ENCODE peak calls at places on chromosome 13, in six cellular contexts. One of them, this sample, is unnamed.

GRCh38 chr13:31151837-31152236 is 9.9 kb downstream of the HSPH1 start:
- DNase-seq in central memory CD4-positive, alpha-beta T cell: no peak
- DNase-seq in activated T-cell treated with anti-CD3 and anti-CD28 coated beads, Interleukin-2, amount 50 U/mL, for 72 hours: no peak
- DNase-seq in stimulated activated CD4-positive, alpha-beta T cell treated with anti-CD3 and anti-CD28 coated beads, TNF-alpha, amount 100 ng/mL, for 48 hours: no peak
- DNase-seq in breast epithelium: no peak
- DNase-seq in RKO: no peak
- DNase-seq in this sample: no peak

GRCh38 chr13:44437356-44438233 is 64.0 kb downstream of the SERP2 start:
- DNase-seq in central memory CD4-positive, alpha-beta T cell: peak; percentile 46
- DNase-seq in activated T-cell treated with anti-CD3 and anti-CD28 coated beads, Interleukin-2, amount 50 U/mL, for 72 hours: no peak
- DNase-seq in stimulated activated CD4-positive, alpha-beta T cell treated with anti-CD3 and anti-CD28 coated beads, TNF-alpha, amount 100 ng/mL, for 48 hours: no peak
- DNase-seq in breast epithelium: no peak
- DNase-seq in RKO: peak; percentile 80
- DNase-seq in this sample: no peak

GRCh38 chr13:24625324-24625723 is 54.9 kb upstream of the ATP12A start:
- DNase-seq in central memory CD4-positive, alpha-beta T cell: no peak
- DNase-seq in activated T-cell treated with anti-CD3 and anti-CD28 coated beads, Interleukin-2, amount 50 U/mL, for 72 hours: no peak
- DNase-seq in stimulated activated CD4-positive, alpha-beta T cell treated with anti-CD3 and anti-CD28 coated beads, TNF-alpha, amount 100 ng/mL, for 48 hours: no peak
- DNase-seq in breast epithelium: no peak
- DNase-seq in RKO: no peak
- DNase-seq in this sample: no peak

GRCh38 chr13:41588899-41589298 is 131.5 kb downstream of the RGCC start:
- DNase-seq in central memory CD4-positive, alpha-beta T cell: no peak
- DNase-seq in activated T-cell treated with anti-CD3 and anti-CD28 coated beads, Interleukin-2, amount 50 U/mL, for 72 hours: peak; percentile 33
- DNase-seq in stimulated activated CD4-positive, alpha-beta T cell treated with anti-CD3 and anti-CD28 coated beads, TNF-alpha, amount 100 ng/mL, for 48 hours: peak; percentile 26
- DNase-seq in breast epithelium: no peak
- DNase-seq in RKO: peak; percentile 95
- DNase-seq in this sample: no peak

GRCh38 chr13:72295173-72295572 is 428.2 kb upstream of the DACH1 start:
- DNase-seq in central memory CD4-positive, alpha-beta T cell: no peak
- DNase-seq in activated T-cell treated with anti-CD3 and anti-CD28 coated beads, Interleukin-2, amount 50 U/mL, for 72 hours: no peak
- DNase-seq in stimulated activated CD4-positive, alpha-beta T cell treated with anti-CD3 and anti-CD28 coated beads, TNF-alpha, amount 100 ng/mL, for 48 hours: no peak
- DNase-seq in breast epithelium: no peak
- DNase-seq in RKO: no peak
- DNase-seq in this sample: no peak

GRCh38 chr13:80082396-80083096 is 258.4 kb downstream of the SPRY2 start:
- DNase-seq in central memory CD4-positive, alpha-beta T cell: no peak
- DNase-seq in activated T-cell treated with anti-CD3 and anti-CD28 coated beads, Interleukin-2, amount 50 U/mL, for 72 hours: no peak
- DNase-seq in stimulated activated CD4-positive, alpha-beta T cell treated with anti-CD3 and anti-CD28 coated beads, TNF-alpha, amount 100 ng/mL, for 48 hours: no peak
- DNase-seq in breast epithelium: no peak
- DNase-seq in RKO: no peak
- DNase-seq in this sample: no peak

GRCh38 chr13:90868321-90868920 is 479.1 kb upstream of the MIR17HG start:
- DNase-seq in central memory CD4-positive, alpha-beta T cell: no peak
- DNase-seq in activated T-cell treated with anti-CD3 and anti-CD28 coated beads, Interleukin-2, amount 50 U/mL, for 72 hours: no peak
- DNase-seq in stimulated activated CD4-positive, alpha-beta T cell treated with anti-CD3 and anti-CD28 coated beads, TNF-alpha, amount 100 ng/mL, for 48 hours: no peak
- DNase-seq in breast epithelium: no peak
- DNase-seq in RKO: peak; percentile 22
- DNase-seq in this sample: no peak

GRCh38 chr13:53068841-53069520 is 40.4 kb downstream of the OLFM4 start:
- DNase-seq in central memory CD4-positive, alpha-beta T cell: no peak
- DNase-seq in activated T-cell treated with anti-CD3 and anti-CD28 coated beads, Interleukin-2, amount 50 U/mL, for 72 hours: no peak
- DNase-seq in stimulated activated CD4-positive, alpha-beta T cell treated with anti-CD3 and anti-CD28 coated beads, TNF-alpha, amount 100 ng/mL, for 48 hours: no peak
- DNase-seq in breast epithelium: no peak
- DNase-seq in RKO: no peak
- DNase-seq in this sample: no peak

GRCh38 chr13:33911521-33911920 is 93.6 kb downstream of the RFC3 start:
- DNase-seq in central memory CD4-positive, alpha-beta T cell: no peak
- DNase-seq in activated T-cell treated with anti-CD3 and anti-CD28 coated beads, Interleukin-2, amount 50 U/mL, for 72 hours: no peak
- DNase-seq in stimulated activated CD4-positive, alpha-beta T cell treated with anti-CD3 and anti-CD28 coated beads, TNF-alpha, amount 100 ng/mL, for 48 hours: no peak
- DNase-seq in breast epithelium: no peak
- DNase-seq in RKO: no peak
- DNase-seq in this sample: no peak

GRCh38 chr13:21218351-21219043 is 42.0 kb downstream of the MRPL57 start:
- DNase-seq in central memory CD4-positive, alpha-beta T cell: no peak
- DNase-seq in activated T-cell treated with anti-CD3 and anti-CD28 coated beads, Interleukin-2, amount 50 U/mL, for 72 hours: peak; percentile 28
- DNase-seq in stimulated activated CD4-positive, alpha-beta T cell treated with anti-CD3 and anti-CD28 coated beads, TNF-alpha, amount 100 ng/mL, for 48 hours: no peak
- DNase-seq in breast epithelium: no peak
- DNase-seq in RKO: no peak
- DNase-seq in this sample: no peak

GRCh38 chr13:43911871-43912270 is 32.2 kb downstream of the LACC1 start:
- DNase-seq in central memory CD4-positive, alpha-beta T cell: no peak
- DNase-seq in activated T-cell treated with anti-CD3 and anti-CD28 coated beads, Interleukin-2, amount 50 U/mL, for 72 hours: no peak
- DNase-seq in stimulated activated CD4-positive, alpha-beta T cell treated with anti-CD3 and anti-CD28 coated beads, TNF-alpha, amount 100 ng/mL, for 48 hours: no peak
- DNase-seq in breast epithelium: no peak
- DNase-seq in RKO: no peak
- DNase-seq in this sample: no peak

GRCh38 chr13:62096652-62097051 is 681.0 kb upstream of the PCDH20 start:
- DNase-seq in central memory CD4-positive, alpha-beta T cell: no peak
- DNase-seq in activated T-cell treated with anti-CD3 and anti-CD28 coated beads, Interleukin-2, amount 50 U/mL, for 72 hours: no peak
- DNase-seq in stimulated activated CD4-positive, alpha-beta T cell treated with anti-CD3 and anti-CD28 coated beads, TNF-alpha, amount 100 ng/mL, for 48 hours: no peak
- DNase-seq in breast epithelium: no peak
- DNase-seq in RKO: no peak
- DNase-seq in this sample: no peak

GRCh38 chr13:94195715-94196114 is 283.8 kb downstream of the DCT start:
- DNase-seq in central memory CD4-positive, alpha-beta T cell: no peak
- DNase-seq in activated T-cell treated with anti-CD3 and anti-CD28 coated beads, Interleukin-2, amount 50 U/mL, for 72 hours: no peak
- DNase-seq in stimulated activated CD4-positive, alpha-beta T cell treated with anti-CD3 and anti-CD28 coated beads, TNF-alpha, amount 100 ng/mL, for 48 hours: no peak
- DNase-seq in breast epithelium: no peak
- DNase-seq in RKO: peak; percentile 35
- DNase-seq in this sample: no peak

GRCh38 chr13:50421457-50422130 is 406.4 kb downstream of the KCNRG start:
- DNase-seq in central memory CD4-positive, alpha-beta T cell: no peak
- DNase-seq in activated T-cell treated with anti-CD3 and anti-CD28 coated beads, Interleukin-2, amount 50 U/mL, for 72 hours: no peak
- DNase-seq in stimulated activated CD4-positive, alpha-beta T cell treated with anti-CD3 and anti-CD28 coated beads, TNF-alpha, amount 100 ng/mL, for 48 hours: no peak
- DNase-seq in breast epithelium: no peak
- DNase-seq in RKO: peak; percentile 42
- DNase-seq in this sample: no peak

GRCh38 chr13:97328222-97328790 is 105.7 kb upstream of the RAP2A start:
- DNase-seq in central memory CD4-positive, alpha-beta T cell: no peak
- DNase-seq in activated T-cell treated with anti-CD3 and anti-CD28 coated beads, Interleukin-2, amount 50 U/mL, for 72 hours: no peak
- DNase-seq in stimulated activated CD4-positive, alpha-beta T cell treated with anti-CD3 and anti-CD28 coated beads, TNF-alpha, amount 100 ng/mL, for 48 hours: no peak
- DNase-seq in breast epithelium: peak; percentile 30
- DNase-seq in RKO: no peak
- DNase-seq in this sample: no peak

GRCh38 chr13:34151885-34152284 is 333.9 kb downstream of the RFC3 start:
- DNase-seq in central memory CD4-positive, alpha-beta T cell: no peak
- DNase-seq in activated T-cell treated with anti-CD3 and anti-CD28 coated beads, Interleukin-2, amount 50 U/mL, for 72 hours: no peak
- DNase-seq in stimulated activated CD4-positive, alpha-beta T cell treated with anti-CD3 and anti-CD28 coated beads, TNF-alpha, amount 100 ng/mL, for 48 hours: no peak
- DNase-seq in breast epithelium: no peak
- DNase-seq in RKO: no peak
- DNase-seq in this sample: no peak

GRCh38 chr13:47628666-47629065 is 372.4 kb downstream of the SUCLA2 start:
- DNase-seq in central memory CD4-positive, alpha-beta T cell: no peak
- DNase-seq in activated T-cell treated with anti-CD3 and anti-CD28 coated beads, Interleukin-2, amount 50 U/mL, for 72 hours: no peak
- DNase-seq in stimulated activated CD4-positive, alpha-beta T cell treated with anti-CD3 and anti-CD28 coated beads, TNF-alpha, amount 100 ng/mL, for 48 hours: no peak
- DNase-seq in breast epithelium: no peak
- DNase-seq in RKO: peak; percentile 3
- DNase-seq in this sample: no peak

GRCh38 chr13:20219585-20219984 is 12.5 kb downstream of the GJB6 start:
- DNase-seq in central memory CD4-positive, alpha-beta T cell: no peak
- DNase-seq in activated T-cell treated with anti-CD3 and anti-CD28 coated beads, Interleukin-2, amount 50 U/mL, for 72 hours: no peak
- DNase-seq in stimulated activated CD4-positive, alpha-beta T cell treated with anti-CD3 and anti-CD28 coated beads, TNF-alpha, amount 100 ng/mL, for 48 hours: no peak
- DNase-seq in breast epithelium: no peak
- DNase-seq in RKO: no peak
- DNase-seq in this sample: no peak

GRCh38 chr13:38366954-38367645 is 17.4 kb downstream of the UFM1 start:
- DNase-seq in central memory CD4-positive, alpha-beta T cell: no peak
- DNase-seq in activated T-cell treated with anti-CD3 and anti-CD28 coated beads, Interleukin-2, amount 50 U/mL, for 72 hours: no peak
- DNase-seq in stimulated activated CD4-positive, alpha-beta T cell treated with anti-CD3 and anti-CD28 coated beads, TNF-alpha, amount 100 ng/mL, for 48 hours: no peak
- DNase-seq in breast epithelium: no peak
- DNase-seq in RKO: peak; percentile 45
- DNase-seq in this sample: no peak

GRCh38 chr13:98656223-98656622 is 79.3 kb upstream of the STK24 start:
- DNase-seq in central memory CD4-positive, alpha-beta T cell: no peak
- DNase-seq in activated T-cell treated with anti-CD3 and anti-CD28 coated beads, Interleukin-2, amount 50 U/mL, for 72 hours: no peak
- DNase-seq in stimulated activated CD4-positive, alpha-beta T cell treated with anti-CD3 and anti-CD28 coated beads, TNF-alpha, amount 100 ng/mL, for 48 hours: no peak
- DNase-seq in breast epithelium: no peak
- DNase-seq in RKO: no peak
- DNase-seq in this sample: no peak

GRCh38 chr13:112689498-112690241 is at the start of gene ATP11A:
- DNase-seq in central memory CD4-positive, alpha-beta T cell: peak; percentile 81
- DNase-seq in activated T-cell treated with anti-CD3 and anti-CD28 coated beads, Interleukin-2, amount 50 U/mL, for 72 hours: peak; percentile 88
- DNase-seq in stimulated activated CD4-positive, alpha-beta T cell treated with anti-CD3 and anti-CD28 coated beads, TNF-alpha, amount 100 ng/mL, for 48 hours: peak; percentile 75
- DNase-seq in breast epithelium: peak; percentile 77
- DNase-seq in RKO: peak; percentile 86
- DNase-seq in this sample: no peak

GRCh38 chr13:20101467-20102316 is 59.2 kb downstream of the GJA3 start:
- DNase-seq in central memory CD4-positive, alpha-beta T cell: no peak
- DNase-seq in activated T-cell treated with anti-CD3 and anti-CD28 coated beads, Interleukin-2, amount 50 U/mL, for 72 hours: no peak
- DNase-seq in stimulated activated CD4-positive, alpha-beta T cell treated with anti-CD3 and anti-CD28 coated beads, TNF-alpha, amount 100 ng/mL, for 48 hours: no peak
- DNase-seq in breast epithelium: no peak
- DNase-seq in RKO: no peak
- DNase-seq in this sample: no peak

GRCh38 chr13:77832339-77833100 is 86.1 kb downstream of the EDNRB start:
- DNase-seq in central memory CD4-positive, alpha-beta T cell: no peak
- DNase-seq in activated T-cell treated with anti-CD3 and anti-CD28 coated beads, Interleukin-2, amount 50 U/mL, for 72 hours: no peak
- DNase-seq in stimulated activated CD4-positive, alpha-beta T cell treated with anti-CD3 and anti-CD28 coated beads, TNF-alpha, amount 100 ng/mL, for 48 hours: no peak
- DNase-seq in breast epithelium: no peak
- DNase-seq in RKO: no peak
- DNase-seq in this sample: no peak

GRCh38 chr13:52127783-52128702 is 830 bp downstream of the NEK5 start:
- DNase-seq in central memory CD4-positive, alpha-beta T cell: peak; percentile 63
- DNase-seq in activated T-cell treated with anti-CD3 and anti-CD28 coated beads, Interleukin-2, amount 50 U/mL, for 72 hours: peak; percentile 68
- DNase-seq in stimulated activated CD4-positive, alpha-beta T cell treated with anti-CD3 and anti-CD28 coated beads, TNF-alpha, amount 100 ng/mL, for 48 hours: peak; percentile 11
- DNase-seq in breast epithelium: peak; percentile 40
- DNase-seq in RKO: peak; percentile 78
- DNase-seq in this sample: no peak

GRCh38 chr13:43786766-43787517 is at the start of gene ENOX1:
- DNase-seq in central memory CD4-positive, alpha-beta T cell: no peak
- DNase-seq in activated T-cell treated with anti-CD3 and anti-CD28 coated beads, Interleukin-2, amount 50 U/mL, for 72 hours: peak; percentile 45
- DNase-seq in stimulated activated CD4-positive, alpha-beta T cell treated with anti-CD3 and anti-CD28 coated beads, TNF-alpha, amount 100 ng/mL, for 48 hours: no peak
- DNase-seq in breast epithelium: no peak
- DNase-seq in RKO: no peak
- DNase-seq in this sample: peak; percentile 32

GRCh38 chr13:22106058-22106457 is 435.2 kb downstream of the FGF9 start:
- DNase-seq in central memory CD4-positive, alpha-beta T cell: no peak
- DNase-seq in activated T-cell treated with anti-CD3 and anti-CD28 coated beads, Interleukin-2, amount 50 U/mL, for 72 hours: no peak
- DNase-seq in stimulated activated CD4-positive, alpha-beta T cell treated with anti-CD3 and anti-CD28 coated beads, TNF-alpha, amount 100 ng/mL, for 48 hours: no peak
- DNase-seq in breast epithelium: no peak
- DNase-seq in RKO: no peak
- DNase-seq in this sample: no peak

GRCh38 chr13:108786578-108787100 is 157.2 kb downstream of the MYO16 start:
- DNase-seq in central memory CD4-positive, alpha-beta T cell: no peak
- DNase-seq in activated T-cell treated with anti-CD3 and anti-CD28 coated beads, Interleukin-2, amount 50 U/mL, for 72 hours: no peak
- DNase-seq in stimulated activated CD4-positive, alpha-beta T cell treated with anti-CD3 and anti-CD28 coated beads, TNF-alpha, amount 100 ng/mL, for 48 hours: no peak
- DNase-seq in breast epithelium: no peak
- DNase-seq in RKO: no peak
- DNase-seq in this sample: no peak

GRCh38 chr13:32266130-32266529 is 49.0 kb downstream of the ZAR1L start:
- DNase-seq in central memory CD4-positive, alpha-beta T cell: no peak
- DNase-seq in activated T-cell treated with anti-CD3 and anti-CD28 coated beads, Interleukin-2, amount 50 U/mL, for 72 hours: no peak
- DNase-seq in stimulated activated CD4-positive, alpha-beta T cell treated with anti-CD3 and anti-CD28 coated beads, TNF-alpha, amount 100 ng/mL, for 48 hours: no peak
- DNase-seq in breast epithelium: no peak
- DNase-seq in RKO: no peak
- DNase-seq in this sample: no peak

GRCh38 chr13:112545866-112546265 is 42.1 kb downstream of the TUBGCP3 start:
- DNase-seq in central memory CD4-positive, alpha-beta T cell: no peak
- DNase-seq in activated T-cell treated with anti-CD3 and anti-CD28 coated beads, Interleukin-2, amount 50 U/mL, for 72 hours: no peak
- DNase-seq in stimulated activated CD4-positive, alpha-beta T cell treated with anti-CD3 and anti-CD28 coated beads, TNF-alpha, amount 100 ng/mL, for 48 hours: no peak
- DNase-seq in breast epithelium: no peak
- DNase-seq in RKO: peak; percentile 12
- DNase-seq in this sample: no peak